ENCODE peak calls at places on chromosomes 2 and 18, in five cellular contexts. S is tibial artery, F is upper lobe of left lung, Y is neural crest cell, B is AG09309. E is an unnamed sample.

GRCh38 chr2:70504750-70505149 is 48.9 kb downstream of the TGFA start:
- DNase-seq in S (no peak), Y (no peak), F (no peak), B (no peak), E (no peak)

GRCh38 chr2:201218780-201219179 is 35.8 kb downstream of the CASP10 start:
- DNase-seq in Y (no peak), S (no peak), F (no peak), B (no peak), E (no peak)

GRCh38 chr2:63056309-63057065 is 5.9 kb downstream of the OTX1 start:
- DNase-seq in B (no peak), F (no peak), Y (peak), S (no peak), E (no peak)

GRCh38 chr2:102258386-102259074 is 52.8 kb upstream of the IL1RL1 start:
- DNase-seq in B (peak), Y (no peak), F (peak), S (no peak), E (no peak)

GRCh38 chr2:213119061-213119809 is 32.2 kb downstream of the IKZF2 start:
- DNase-seq in S (no peak), B (peak), F (no peak), Y (no peak), E (no peak)

GRCh38 chr2:100365434-100365833 is 43.1 kb upstream of the LONRF2 start:
- DNase-seq in Y (no peak), F (peak), S (no peak), B (peak), E (no peak)

GRCh38 chr2:20093263-20094141 is 42.1 kb upstream of the LAPTM4A start:
- DNase-seq in F (no peak), B (peak), Y (peak), S (peak), E (peak)

GRCh38 chr2:71505086-71505769 is 51.9 kb downstream of the DYSF start:
- DNase-seq in Y (no peak), S (no peak), B (no peak), F (no peak), E (no peak)

GRCh38 chr2:45027051-45027450 is 17.8 kb upstream of the SIX2 start:
- DNase-seq in S (no peak), Y (no peak), F (no peak), B (no peak), E (no peak)

GRCh38 chr2:24515335-24515734 is 24.3 kb downstream of the NCOA1 start:
- DNase-seq in F (no peak), Y (no peak), S (no peak), B (no peak), E (no peak)

GRCh38 chr2:24820175-24820513 is 26.9 kb downstream of the CENPO start:
- DNase-seq in B (no peak), Y (no peak), F (no peak), S (no peak), E (no peak)

GRCh38 chr2:20099780-20100179 is 48.4 kb upstream of the LAPTM4A start:
- DNase-seq in Y (no peak), S (no peak), B (no peak), F (no peak), E (no peak)

GRCh38 chr2:62471816-62472215 is 34.2 kb downstream of the TMEM17 start:
- DNase-seq in F (no peak), Y (no peak), B (no peak), S (no peak), E (no peak)

GRCh38 chr18:70330887-70331286 is 42.0 kb downstream of the SOCS6 start:
- DNase-seq in F (no peak), B (no peak), S (no peak), Y (no peak), E (no peak)
- TF ChIP-seq CTCF in F (no peak), B (no peak), S (no peak), Y (no peak), E (no peak)

GRCh38 chr18:38047820-38048219 is 482.2 kb upstream of the CELF4 start:
- DNase-seq in B (no peak), S (no peak), Y (no peak), F (no peak), E (no peak)
- TF ChIP-seq CTCF in B (no peak), S (no peak), Y (no peak), F (no peak), E (no peak)

DNA sequence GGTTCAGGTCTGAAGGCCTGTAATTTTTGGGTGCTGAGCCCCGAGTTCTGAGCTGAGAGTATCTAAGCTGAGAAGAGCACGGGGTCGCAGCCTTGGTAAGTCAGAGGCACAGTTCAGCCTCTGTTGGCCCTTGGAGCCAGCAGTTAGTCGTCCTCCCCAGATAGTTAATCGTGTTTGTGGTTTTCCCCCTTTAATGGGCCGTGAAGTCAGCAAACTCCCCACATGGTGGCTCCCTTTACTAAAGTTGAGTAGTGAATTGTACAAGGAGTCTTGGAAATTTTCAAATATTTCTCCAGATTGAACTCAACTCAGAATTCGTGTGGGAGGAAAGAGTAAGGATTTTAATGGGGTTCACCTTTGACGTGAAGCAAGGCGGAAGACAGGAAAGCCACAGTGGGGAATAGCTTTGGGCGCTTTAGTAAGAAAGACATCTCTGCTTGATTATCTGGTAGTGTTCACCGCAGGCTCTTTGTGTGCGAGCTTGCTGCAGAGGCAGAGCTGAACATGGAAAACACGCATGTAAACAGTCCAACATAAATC is 2.4 kb upstream of the ADCYAP1 start:
- DNase-seq in F (no peak), Y (no peak), S (no peak), B (no peak), E (no peak)
- TF ChIP-seq CTCF in F (no peak), Y (no peak), S (no peak), B (no peak), E (peak)

DNA sequence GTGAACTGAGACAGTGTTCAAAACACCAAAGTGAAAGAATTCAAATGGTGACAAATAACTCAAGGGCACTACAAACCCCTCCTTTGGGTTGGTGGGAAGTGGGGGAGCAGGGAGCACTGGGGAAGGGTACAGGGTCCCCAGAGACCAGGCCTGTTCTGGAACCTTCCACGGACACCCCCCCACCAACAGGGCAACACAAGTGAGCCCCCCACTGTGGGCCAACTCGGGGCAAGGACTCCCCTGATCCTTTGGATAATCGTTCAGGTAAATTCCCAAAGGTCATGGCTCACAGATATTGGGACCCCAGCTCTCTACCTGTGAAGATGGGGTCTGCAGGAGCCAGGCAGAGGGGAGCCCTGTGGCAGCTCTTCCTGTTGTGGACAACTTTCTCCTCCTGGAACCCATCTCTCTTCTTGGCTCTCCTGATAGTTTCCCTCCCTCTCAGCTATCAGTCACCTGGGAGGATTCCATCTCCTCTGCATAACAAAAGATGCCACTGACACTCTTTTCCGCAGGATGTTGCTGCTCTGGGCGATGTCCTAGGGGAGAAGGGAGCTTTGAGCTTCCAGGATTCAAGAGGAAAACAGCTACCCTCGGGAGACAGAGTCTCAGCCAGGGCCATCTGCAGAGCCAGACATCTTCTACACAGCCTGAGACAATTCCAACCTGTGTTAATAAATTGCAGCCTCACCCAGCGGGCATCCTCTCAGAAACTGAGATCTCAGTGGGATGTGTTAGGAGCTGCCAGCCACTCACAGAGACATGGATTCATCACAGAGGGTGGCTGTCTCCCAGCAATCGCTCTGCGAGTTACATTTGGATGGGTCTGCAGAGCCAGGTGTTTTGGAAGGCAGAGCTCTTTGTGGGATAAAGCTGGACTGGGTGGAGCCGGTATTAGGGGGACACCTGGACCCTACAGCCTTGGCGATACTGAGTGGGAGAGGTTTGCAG is 35.4 kb downstream of the MBP start:
- DNase-seq in B (no peak), S (no peak), F (peak), Y (no peak), E (no peak)
- TF ChIP-seq CTCF in B (no peak), S (no peak), F (no peak), Y (no peak), E (no peak)

GRCh38 chr18:28043631-28044030 is 133.3 kb downstream of the CDH2 start:
- DNase-seq in B (no peak), Y (no peak), S (no peak), F (no peak), E (no peak)

GRCh38 chr18:28041366-28041765 is 135.6 kb downstream of the CDH2 start:
- DNase-seq in S (no peak), Y (no peak), B (peak), F (no peak), E (no peak)

GRCh38 chr18:28039078-28039477 is 137.9 kb downstream of the CDH2 start:
- DNase-seq in F (no peak), B (no peak), S (no peak), Y (no peak), E (no peak)

GRCh38 chr18:28040720-28041119 is 136.2 kb downstream of the CDH2 start:
- DNase-seq in F (no peak), S (no peak), B (no peak), Y (no peak), E (no peak)

DNA sequence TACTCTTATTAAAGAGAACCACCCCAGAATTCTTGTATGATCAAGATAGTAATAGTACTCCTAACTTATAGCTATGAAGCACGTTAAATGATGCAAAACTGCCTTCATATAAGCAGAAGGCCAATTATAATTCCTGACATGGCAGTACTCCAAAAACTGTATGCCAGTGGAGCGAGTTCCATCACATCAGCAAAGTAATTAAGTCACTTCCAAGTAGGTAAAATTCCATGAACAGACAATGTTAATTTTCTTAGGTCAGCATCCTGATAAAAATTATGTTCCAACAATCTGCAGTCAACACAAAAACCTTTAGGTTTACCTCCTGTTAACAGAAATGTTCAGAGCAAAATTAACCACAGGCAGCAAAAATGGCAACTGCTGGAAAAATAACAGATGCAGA is 136.7 kb downstream of the CDH2 start:
- DNase-seq in S (no peak), Y (no peak), B (no peak), F (no peak), E (no peak)
- TF ChIP-seq CTCF in S (no peak), Y (no peak), B (no peak), F (no peak), E (no peak)

GRCh38 chr2:42858140-42859005 is 66.0 kb upstream of the HAAO start:
- DNase-seq in Y (no peak), F (no peak), B (no peak), S (peak), E (no peak)
- TF ChIP-seq CTCF in Y (no peak), F (no peak), B (no peak), S (no peak), E (no peak)

DNA sequence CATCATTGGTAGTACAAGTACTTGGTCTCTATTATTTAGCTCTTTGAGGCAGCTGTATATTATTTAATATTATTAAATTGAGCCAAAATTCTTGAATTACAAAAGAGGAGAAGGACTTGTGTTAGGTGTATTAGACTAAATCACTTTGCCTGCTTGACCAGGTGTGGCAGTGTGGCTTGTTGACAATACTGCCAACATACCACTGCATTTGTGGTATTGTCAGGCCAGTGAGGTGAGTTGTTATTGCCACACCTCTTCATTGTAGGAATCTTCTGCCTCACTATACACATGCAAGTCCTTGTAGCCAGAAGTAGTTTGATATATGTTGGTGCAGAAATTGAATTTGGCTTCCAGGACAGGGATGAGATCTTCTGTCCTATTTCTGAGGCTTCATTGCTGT is 40.5 kb downstream of the CYP20A1 start:
- DNase-seq in S (no peak), F (no peak), B (no peak), Y (no peak), E (no peak)
- TF ChIP-seq CTCF in S (no peak), F (no peak), B (no peak), Y (no peak), E (no peak)